ENCODE peak calls at places on chromosomes 3 and 15, in nine cellular contexts. One of them, this sample, is unnamed.

GRCh38 chr3:156368189-156368588 is 186.7 kb downstream of the SSR3 start:
- DNase-seq in stimulated activated CD4-positive, alpha-beta T cell treated with anti-CD3 and anti-CD28 coated beads, Interleukin-15, amount 100 ng/mL, for 48 hours: no peak
- DNase-seq in foreskin keratinocyte: no peak
- DNase-seq in adipocyte: no peak
- DNase-seq in activated T-cell treated with anti-CD3 and anti-CD28 coated beads for 48 hours: no peak
- DNase-seq in adrenal gland: no peak
- DNase-seq in lower leg skin: no peak
- DNase-seq in AG08395: no peak
- DNase-seq in NCI-H1417 treated with DMSO at 0.1 percent for 48 hours: no peak
- DNase-seq in this sample: no peak

GRCh38 chr3:182122779-182123178 is 411.1 kb downstream of the SOX2 start:
- DNase-seq in adrenal gland: no peak
- DNase-seq in activated T-cell treated with anti-CD3 and anti-CD28 coated beads for 48 hours: no peak
- DNase-seq in adipocyte: no peak
- DNase-seq in NCI-H1417 treated with DMSO at 0.1 percent for 48 hours: no peak
- DNase-seq in lower leg skin: no peak
- DNase-seq in AG08395: no peak
- DNase-seq in foreskin keratinocyte: no peak
- DNase-seq in stimulated activated CD4-positive, alpha-beta T cell treated with anti-CD3 and anti-CD28 coated beads, Interleukin-15, amount 100 ng/mL, for 48 hours: no peak
- DNase-seq in this sample: no peak

GRCh38 chr15:25178835-25179672 is 224.3 kb downstream of the SNRPN start:
- DNase-seq in NCI-H1417 treated with DMSO at 0.1 percent for 48 hours: no peak
- DNase-seq in stimulated activated CD4-positive, alpha-beta T cell treated with anti-CD3 and anti-CD28 coated beads, Interleukin-15, amount 100 ng/mL, for 48 hours: no peak
- DNase-seq in activated T-cell treated with anti-CD3 and anti-CD28 coated beads for 48 hours: no peak
- DNase-seq in foreskin keratinocyte: no peak
- DNase-seq in adrenal gland: peak; percentile 11
- DNase-seq in adipocyte: no peak
- DNase-seq in AG08395: no peak
- DNase-seq in lower leg skin: peak; percentile 6
- DNase-seq in this sample: no peak

GRCh38 chr3:10085738-10086137 is 22.3 kb downstream of the FANCD2OS start:
- DNase-seq in activated T-cell treated with anti-CD3 and anti-CD28 coated beads for 48 hours: no peak
- DNase-seq in stimulated activated CD4-positive, alpha-beta T cell treated with anti-CD3 and anti-CD28 coated beads, Interleukin-15, amount 100 ng/mL, for 48 hours: no peak
- DNase-seq in NCI-H1417 treated with DMSO at 0.1 percent for 48 hours: no peak
- DNase-seq in foreskin keratinocyte: peak; percentile 22
- DNase-seq in adipocyte: no peak
- DNase-seq in lower leg skin: no peak
- DNase-seq in adrenal gland: no peak
- DNase-seq in AG08395: no peak
- DNase-seq in this sample: no peak

GRCh38 chr3:94234177-94234788 is 171.4 kb downstream of the NSUN3 start:
- DNase-seq in AG08395: peak; percentile 33
- DNase-seq in foreskin keratinocyte: no peak
- DNase-seq in lower leg skin: no peak
- DNase-seq in adrenal gland: no peak
- DNase-seq in adipocyte: peak; percentile 38
- DNase-seq in stimulated activated CD4-positive, alpha-beta T cell treated with anti-CD3 and anti-CD28 coated beads, Interleukin-15, amount 100 ng/mL, for 48 hours: no peak
- DNase-seq in NCI-H1417 treated with DMSO at 0.1 percent for 48 hours: no peak
- DNase-seq in activated T-cell treated with anti-CD3 and anti-CD28 coated beads for 48 hours: no peak
- DNase-seq in this sample: peak; percentile 5

GRCh38 chr3:69079269-69080159 is 651 bp downstream of the UBA3 start:
- DNase-seq in activated T-cell treated with anti-CD3 and anti-CD28 coated beads for 48 hours: peak; percentile 29
- DNase-seq in adipocyte: peak; percentile 59
- DNase-seq in AG08395: peak; percentile 11
- DNase-seq in lower leg skin: no peak
- DNase-seq in foreskin keratinocyte: no peak
- DNase-seq in NCI-H1417 treated with DMSO at 0.1 percent for 48 hours: no peak
- DNase-seq in stimulated activated CD4-positive, alpha-beta T cell treated with anti-CD3 and anti-CD28 coated beads, Interleukin-15, amount 100 ng/mL, for 48 hours: no peak
- DNase-seq in adrenal gland: no peak
- DNase-seq in this sample: peak; percentile 42

GRCh38 chr3:107265526-107265925 is 111.7 kb upstream of the CCDC54 start:
- DNase-seq in foreskin keratinocyte: no peak
- DNase-seq in NCI-H1417 treated with DMSO at 0.1 percent for 48 hours: no peak
- DNase-seq in lower leg skin: no peak
- DNase-seq in adrenal gland: no peak
- DNase-seq in adipocyte: no peak
- DNase-seq in stimulated activated CD4-positive, alpha-beta T cell treated with anti-CD3 and anti-CD28 coated beads, Interleukin-15, amount 100 ng/mL, for 48 hours: no peak
- DNase-seq in AG08395: no peak
- DNase-seq in activated T-cell treated with anti-CD3 and anti-CD28 coated beads for 48 hours: no peak
- DNase-seq in this sample: no peak

GRCh38 chr3:72018339-72018984 is 233.5 kb upstream of the PROK2 start:
- DNase-seq in NCI-H1417 treated with DMSO at 0.1 percent for 48 hours: no peak
- DNase-seq in adrenal gland: no peak
- DNase-seq in lower leg skin: no peak
- DNase-seq in AG08395: peak; percentile 28
- DNase-seq in foreskin keratinocyte: no peak
- DNase-seq in activated T-cell treated with anti-CD3 and anti-CD28 coated beads for 48 hours: no peak
- DNase-seq in adipocyte: no peak
- DNase-seq in stimulated activated CD4-positive, alpha-beta T cell treated with anti-CD3 and anti-CD28 coated beads, Interleukin-15, amount 100 ng/mL, for 48 hours: no peak
- DNase-seq in this sample: peak; percentile 60

GRCh38 chr3:179148446-179149238 is 485 bp downstream of the PIK3CA start:
- DNase-seq in activated T-cell treated with anti-CD3 and anti-CD28 coated beads for 48 hours: peak; percentile 35
- DNase-seq in AG08395: peak; percentile 21
- DNase-seq in adipocyte: peak; percentile 75
- DNase-seq in lower leg skin: peak; percentile 27
- DNase-seq in adrenal gland: peak; percentile 50
- DNase-seq in foreskin keratinocyte: no peak
- DNase-seq in NCI-H1417 treated with DMSO at 0.1 percent for 48 hours: no peak
- DNase-seq in stimulated activated CD4-positive, alpha-beta T cell treated with anti-CD3 and anti-CD28 coated beads, Interleukin-15, amount 100 ng/mL, for 48 hours: peak; percentile 18
- DNase-seq in this sample: peak; percentile 70

GRCh38 chr3:171398343-171398742 is 61.9 kb downstream of the TNIK start:
- DNase-seq in stimulated activated CD4-positive, alpha-beta T cell treated with anti-CD3 and anti-CD28 coated beads, Interleukin-15, amount 100 ng/mL, for 48 hours: no peak
- DNase-seq in activated T-cell treated with anti-CD3 and anti-CD28 coated beads for 48 hours: no peak
- DNase-seq in lower leg skin: no peak
- DNase-seq in adipocyte: no peak
- DNase-seq in adrenal gland: no peak
- DNase-seq in AG08395: no peak
- DNase-seq in foreskin keratinocyte: no peak
- DNase-seq in NCI-H1417 treated with DMSO at 0.1 percent for 48 hours: no peak
- DNase-seq in this sample: no peak

GRCh38 chr15:88476635-88477038 is 9.1 kb downstream of the MRPS11 start:
- DNase-seq in AG08395: peak; percentile 69
- DNase-seq in adipocyte: peak; percentile 73
- DNase-seq in activated T-cell treated with anti-CD3 and anti-CD28 coated beads for 48 hours: no peak
- DNase-seq in NCI-H1417 treated with DMSO at 0.1 percent for 48 hours: no peak
- DNase-seq in stimulated activated CD4-positive, alpha-beta T cell treated with anti-CD3 and anti-CD28 coated beads, Interleukin-15, amount 100 ng/mL, for 48 hours: no peak
- DNase-seq in foreskin keratinocyte: no peak
- DNase-seq in lower leg skin: no peak
- DNase-seq in adrenal gland: peak; percentile 43
- DNase-seq in this sample: peak; percentile 72

GRCh38 chr15:34693053-34693744 is 61.6 kb downstream of the GJD2 start:
- DNase-seq in NCI-H1417 treated with DMSO at 0.1 percent for 48 hours: no peak
- DNase-seq in AG08395: no peak
- DNase-seq in foreskin keratinocyte: no peak
- DNase-seq in stimulated activated CD4-positive, alpha-beta T cell treated with anti-CD3 and anti-CD28 coated beads, Interleukin-15, amount 100 ng/mL, for 48 hours: no peak
- DNase-seq in lower leg skin: no peak
- DNase-seq in adipocyte: no peak
- DNase-seq in activated T-cell treated with anti-CD3 and anti-CD28 coated beads for 48 hours: no peak
- DNase-seq in adrenal gland: no peak
- DNase-seq in this sample: peak; percentile 43

GRCh38 chr3:179624471-179624870 is 19.9 kb downstream of the NDUFB5 start:
- DNase-seq in NCI-H1417 treated with DMSO at 0.1 percent for 48 hours: no peak
- DNase-seq in AG08395: no peak
- DNase-seq in adrenal gland: no peak
- DNase-seq in lower leg skin: no peak
- DNase-seq in adipocyte: no peak
- DNase-seq in activated T-cell treated with anti-CD3 and anti-CD28 coated beads for 48 hours: no peak
- DNase-seq in stimulated activated CD4-positive, alpha-beta T cell treated with anti-CD3 and anti-CD28 coated beads, Interleukin-15, amount 100 ng/mL, for 48 hours: no peak
- DNase-seq in foreskin keratinocyte: no peak
- DNase-seq in this sample: no peak

GRCh38 chr3:157508461-157508860 is 5.2 kb upstream of the VEPH1 start:
- DNase-seq in NCI-H1417 treated with DMSO at 0.1 percent for 48 hours: no peak
- DNase-seq in lower leg skin: no peak
- DNase-seq in adrenal gland: no peak
- DNase-seq in stimulated activated CD4-positive, alpha-beta T cell treated with anti-CD3 and anti-CD28 coated beads, Interleukin-15, amount 100 ng/mL, for 48 hours: no peak
- DNase-seq in AG08395: no peak
- DNase-seq in adipocyte: no peak
- DNase-seq in foreskin keratinocyte: no peak
- DNase-seq in activated T-cell treated with anti-CD3 and anti-CD28 coated beads for 48 hours: no peak
- DNase-seq in this sample: no peak

GRCh38 chr15:99476413-99477222 is 89.2 kb upstream of the MEF2A start:
- DNase-seq in AG08395: peak; percentile 95
- DNase-seq in stimulated activated CD4-positive, alpha-beta T cell treated with anti-CD3 and anti-CD28 coated beads, Interleukin-15, amount 100 ng/mL, for 48 hours: no peak
- DNase-seq in NCI-H1417 treated with DMSO at 0.1 percent for 48 hours: no peak
- DNase-seq in adipocyte: peak; percentile 95
- DNase-seq in lower leg skin: peak; percentile 78
- DNase-seq in foreskin keratinocyte: peak; percentile 97
- DNase-seq in activated T-cell treated with anti-CD3 and anti-CD28 coated beads for 48 hours: no peak
- DNase-seq in adrenal gland: no peak
- DNase-seq in this sample: peak; percentile 95

GRCh38 chr15:60115579-60116415 is 111.7 kb downstream of the FOXB1 start:
- DNase-seq in lower leg skin: no peak
- DNase-seq in stimulated activated CD4-positive, alpha-beta T cell treated with anti-CD3 and anti-CD28 coated beads, Interleukin-15, amount 100 ng/mL, for 48 hours: no peak
- DNase-seq in adrenal gland: no peak
- DNase-seq in NCI-H1417 treated with DMSO at 0.1 percent for 48 hours: no peak
- DNase-seq in adipocyte: peak; percentile 61
- DNase-seq in activated T-cell treated with anti-CD3 and anti-CD28 coated beads for 48 hours: no peak
- DNase-seq in foreskin keratinocyte: peak; percentile 4
- DNase-seq in AG08395: no peak
- DNase-seq in this sample: peak; percentile 14

This sample was measured in foreskin fibroblast.